ENCODE peak calls at places on chromosomes 13 and 19, in seven cellular contexts. S is EL; Z is activated T-cell treated with anti-CD3 and anti-CD28 coated beads, Interleukin-2, amount 50 U/mL, for 48 hours; J is colonic mucosa; B is HS-5; E is NCI-H82; Q is GM03348. W is an unnamed sample.

GRCh38 chr19:1473424-1473851 is 5.6 kb downstream of the C19orf25 start:
- DNase-seq in S (no peak), Z (no peak), J (no peak), B (no peak), E (no peak), Q (no peak), W (no peak)

GRCh38 chr13:108037348-108037747 is 178.0 kb downstream of the LIG4 start:
- DNase-seq in S (no peak), Z (no peak), J (no peak), B (no peak), E (no peak), Q (no peak), W (no peak)

GRCh38 chr19:18294467-18294864 is 13.0 kb upstream of the JUND start:
- DNase-seq in S (no peak), Z (peak), J (no peak), B (no peak), E (no peak), Q (no peak), W (peak)

GRCh38 chr19:46218160-46218559 is 11.4 kb upstream of the IGFL1 start:
- DNase-seq in S (peak), Z (peak), J (peak), B (no peak), E (no peak), Q (no peak), W (no peak)

GRCh38 chr19:4031420-4031819 is 23.9 kb downstream of the PIAS4 start:
- DNase-seq in S (no peak), Z (no peak), J (no peak), B (no peak), E (no peak), Q (no peak), W (no peak)

GRCh38 chr19:41924151-41925145 is 3.8 kb downstream of the ERFL start:
- DNase-seq in S (no peak), Z (no peak), J (no peak), B (no peak), E (no peak), Q (no peak), W (no peak)

GRCh38 chr13:50358221-50358620 is 343.0 kb downstream of the KCNRG start:
- DNase-seq in S (no peak), Z (no peak), J (no peak), B (no peak), E (no peak), Q (peak), W (peak)

GRCh38 chr19:48450441-48450840 is 4.7 kb downstream of the GRWD1 start:
- DNase-seq in S (no peak), Z (no peak), J (no peak), B (no peak), E (no peak), Q (no peak), W (no peak)

GRCh38 chr13:107457686-107458085 is 757.6 kb downstream of the LIG4 start:
- DNase-seq in S (no peak), Z (no peak), J (no peak), B (no peak), E (no peak), Q (no peak), W (peak)

GRCh38 chr19:7970716-7971448 is 27.4 kb upstream of the TIMM44 start:
- DNase-seq in S (peak), Z (peak), J (peak), B (no peak), E (peak), Q (peak), W (peak)